ENCODE peak calls at places on chromosomes 2 and 18, in nine cellular contexts. Q is myocyte; R is activated T-cell treated with anti-CD3 and anti-CD28 coated beads, Interleukin-2, amount 50 U/mL, for 72 hours; M is amniotic stem cell; J is iPS-NIHi11; U is T follicular helper cell; D is activated CD8-positive, alpha-beta memory T cell treated with anti-CD3 and anti-CD28 coated beads for 24 hours; S is HuH-7.5; T is ELR. G is an unnamed sample.
A peak's percentile ranks its signal among the peaks of the same experiment; 100 is the strongest.

GRCh38 chr2:47056374-47056773 is 98.7 kb downstream of the STPG4 start:
- DNase-seq in D (no peak), T (no peak), R (no peak), S (no peak), U (no peak), M (peak; percentile 18), J (peak; percentile 65), Q (peak; percentile 42), G (no peak)

GRCh38 chr2:5908030-5908429 is 215.8 kb downstream of the SOX11 start:
- DNase-seq in T (no peak), D (no peak), J (no peak), Q (peak; percentile 1), S (no peak), U (no peak), M (no peak), R (no peak), G (no peak)

GRCh38 chr2:64268330-64268729 is 124.1 kb upstream of the PELI1 start:
- DNase-seq in U (no peak), Q (no peak), S (no peak), J (no peak), R (no peak), M (no peak), T (peak; percentile 17), D (no peak), G (no peak)

GRCh38 chr2:168060956-168061750 is 186.2 kb downstream of the STK39 start:
- DNase-seq in S (no peak), J (no peak), R (no peak), Q (peak; percentile 57), M (no peak), T (peak; percentile 28), D (no peak), U (no peak), G (no peak)

GRCh38 chr2:173354073-173354600 is 535 bp upstream of the CDCA7 start:
- DNase-seq in S (peak; percentile 54), J (peak; percentile 65), D (no peak), M (no peak), R (peak; percentile 74), T (peak; percentile 74), U (no peak), Q (no peak), G (peak; percentile 95)

GRCh38 chr2:102789349-102790085 is 27.7 kb downstream of the TMEM182 start:
- DNase-seq in R (no peak), T (no peak), J (no peak), D (no peak), Q (no peak), M (no peak), U (no peak), S (no peak), G (no peak)

GRCh38 chr2:133780099-133780996 is 212.1 kb upstream of the NCKAP5 start:
- DNase-seq in R (peak; percentile 24), Q (peak; percentile 82), U (no peak), S (peak; percentile 22), M (peak; percentile 69), J (peak; percentile 63), T (peak; percentile 91), D (no peak), G (peak; percentile 85)

GRCh38 chr18:9283789-9284188 is 50.8 kb upstream of the TWSG1 start:
- DNase-seq in Q (no peak), D (no peak), R (no peak), S (no peak), M (no peak), J (no peak), T (no peak), U (no peak), G (no peak)

GRCh38 chr18:59454909-59455727 is 96.1 kb upstream of the LMAN1 start:
- DNase-seq in U (no peak), M (no peak), R (no peak), J (no peak), D (no peak), T (no peak), Q (no peak), S (no peak), G (no peak)

GRCh38 chr18:75926811-75927210 is 499.3 kb upstream of the SMIM21 start:
- DNase-seq in T (no peak), M (no peak), Q (no peak), U (no peak), S (no peak), D (no peak), J (no peak), R (no peak), G (no peak)

GRCh38 chr2:148021059-148021985 is at the start of gene MBD5:
- DNase-seq in U (peak; percentile 50), M (peak; percentile 15), S (peak; percentile 11), J (peak; percentile 81), D (no peak), T (peak; percentile 52), Q (no peak), R (peak; percentile 72), G (peak; percentile 75)

GRCh38 chr2:137938204-137938603 is 26.1 kb upstream of the HNMT start:
- DNase-seq in T (no peak), R (no peak), M (no peak), U (no peak), S (no peak), Q (no peak), D (no peak), J (no peak), G (no peak)

GRCh38 chr18:28736223-28736622 is 559.3 kb upstream of the CDH2 start:
- DNase-seq in Q (no peak), J (no peak), T (no peak), R (no peak), D (no peak), S (no peak), M (no peak), U (no peak), G (no peak)